ENCODE peak calls at places on chromosome 15, in seven cellular contexts. One of them, this sample, is unnamed.

GRCh38 chr15:85757073-85757938 is 37.4 kb downstream of the KLHL25 start:
- DNase-seq in activated naive CD4-positive, alpha-beta T cell: no peak
- DNase-seq in skeletal muscle cell: no peak
- DNase-seq in naive thymus-derived CD8-positive, alpha-beta T cell: no peak
- DNase-seq in iris pigment epithelial cell: no peak
- DNase-seq in ureter: no peak
- DNase-seq in hippocampal formation: no peak
- DNase-seq in this sample: no peak

GRCh38 chr15:74988007-74988800 is 7.2 kb upstream of the SCAMP5 start:
- DNase-seq in skeletal muscle cell: no peak
- DNase-seq in ureter: no peak
- DNase-seq in activated naive CD4-positive, alpha-beta T cell: no peak
- DNase-seq in naive thymus-derived CD8-positive, alpha-beta T cell: no peak
- DNase-seq in iris pigment epithelial cell: peak
- DNase-seq in hippocampal formation: no peak
- DNase-seq in this sample: no peak

GRCh38 chr15:63436872-63437375 is 55.3 kb upstream of the CA12 start:
- DNase-seq in naive thymus-derived CD8-positive, alpha-beta T cell: peak
- DNase-seq in iris pigment epithelial cell: peak
- DNase-seq in hippocampal formation: peak
- DNase-seq in activated naive CD4-positive, alpha-beta T cell: no peak
- DNase-seq in ureter: peak
- DNase-seq in skeletal muscle cell: peak
- DNase-seq in this sample: no peak

GRCh38 chr15:43511012-43511885 is 6.2 kb upstream of the MAP1A start:
- DNase-seq in hippocampal formation: no peak
- DNase-seq in ureter: peak
- DNase-seq in naive thymus-derived CD8-positive, alpha-beta T cell: no peak
- DNase-seq in skeletal muscle cell: no peak
- DNase-seq in iris pigment epithelial cell: peak
- DNase-seq in activated naive CD4-positive, alpha-beta T cell: no peak
- DNase-seq in this sample: peak

GRCh38 chr15:80890341-80890972 is 99.2 kb downstream of the MESD start:
- DNase-seq in activated naive CD4-positive, alpha-beta T cell: no peak
- DNase-seq in naive thymus-derived CD8-positive, alpha-beta T cell: no peak
- DNase-seq in skeletal muscle cell: no peak
- DNase-seq in ureter: no peak
- DNase-seq in hippocampal formation: no peak
- DNase-seq in iris pigment epithelial cell: peak
- DNase-seq in this sample: no peak

GRCh38 chr15:67783303-67783702 is 42.0 kb upstream of the SKOR1 start:
- DNase-seq in skeletal muscle cell: no peak
- DNase-seq in hippocampal formation: no peak
- DNase-seq in iris pigment epithelial cell: no peak
- DNase-seq in naive thymus-derived CD8-positive, alpha-beta T cell: no peak
- DNase-seq in ureter: no peak
- DNase-seq in activated naive CD4-positive, alpha-beta T cell: no peak
- DNase-seq in this sample: no peak

GRCh38 chr15:84023636-84024035 is 211.9 kb upstream of the GOLGA6L4 start:
- DNase-seq in ureter: no peak
- DNase-seq in hippocampal formation: no peak
- DNase-seq in activated naive CD4-positive, alpha-beta T cell: no peak
- DNase-seq in naive thymus-derived CD8-positive, alpha-beta T cell: no peak
- DNase-seq in skeletal muscle cell: no peak
- DNase-seq in iris pigment epithelial cell: peak
- DNase-seq in this sample: no peak

GRCh38 chr15:65394936-65395335 is 17.1 kb upstream of the IGDCC3 start:
- DNase-seq in ureter: no peak
- DNase-seq in activated naive CD4-positive, alpha-beta T cell: no peak
- DNase-seq in naive thymus-derived CD8-positive, alpha-beta T cell: no peak
- DNase-seq in skeletal muscle cell: no peak
- DNase-seq in hippocampal formation: no peak
- DNase-seq in iris pigment epithelial cell: no peak
- DNase-seq in this sample: no peak

GRCh38 chr15:92082217-92082843 is 228.8 kb downstream of the SLCO3A1 start:
- DNase-seq in activated naive CD4-positive, alpha-beta T cell: no peak
- DNase-seq in iris pigment epithelial cell: peak
- DNase-seq in skeletal muscle cell: peak
- DNase-seq in hippocampal formation: peak
- DNase-seq in ureter: peak
- DNase-seq in naive thymus-derived CD8-positive, alpha-beta T cell: no peak
- DNase-seq in this sample: peak